ENCODE peak calls at places on chromosomes 7 and 10, in four cellular contexts. O is SK-N-SH, J is H1, T is K562. F is an unnamed sample.

GRCh38 chr7:113331155-113331898 is 213.0 kb upstream of the SMIM30 start:
- DNase-seq in O (no peak), J (peak), T (peak), F (no peak)

GRCh38 chr7:43698461-43699255 is 30.7 kb downstream of the COA1 start:
- DNase-seq in O (no peak), J (no peak), T (no peak), F (no peak)

GRCh38 chr7:64625114-64626082 is 40.5 kb upstream of the ZNF107 start:
- DNase-seq in O (peak), J (no peak), T (peak), F (no peak)

GRCh38 chr7:99392659-99393362 is 15.6 kb downstream of the PDAP1 start:
- DNase-seq in O (peak), J (peak), T (peak), F (no peak)

GRCh38 chr10:34290412-34291082 is 524.5 kb downstream of the PARD3 start:
- DNase-seq in O (no peak), J (no peak), T (no peak), F (no peak)

GRCh38 chr7:32476816-32477648 is 13.1 kb downstream of the LSM5 start:
- DNase-seq in O (no peak), J (no peak), T (no peak), F (no peak)

GRCh38 chr7:117225536-117225935 is 97.3 kb downstream of the WNT2 start:
- DNase-seq in O (no peak), J (no peak), T (no peak), F (no peak)

GRCh38 chr10:87546971-87547413 is 42.3 kb downstream of the MINPP1 start:
- DNase-seq in O (no peak), J (no peak), T (no peak), F (no peak)

GRCh38 chr7:159115601-159116501 is 28.8 kb downstream of the VIPR2 start:
- DNase-seq in O (no peak), J (no peak), T (no peak), F (no peak)

GRCh38 chr7:92790987-92791386 is 45.4 kb downstream of the CDK6 start:
- DNase-seq in O (no peak), J (no peak), T (no peak), F (no peak)

GRCh38 chr10:61642073-61642637 is 20.6 kb upstream of the CABCOCO1 start:
- DNase-seq in O (no peak), J (no peak), T (no peak), F (no peak)

GRCh38 chr7:128879939-128880746 is 17.5 kb downstream of the ATP6V1F start:
- DNase-seq in O (peak), J (no peak), T (peak), F (no peak)

GRCh38 chr10:74988055-74988773 is 123.2 kb upstream of the SAMD8 start:
- DNase-seq in O (no peak), J (no peak), T (no peak), F (no peak)

GRCh38 chr10:86851329-86852207 is 95.1 kb downstream of the BMPR1A start:
- DNase-seq in O (no peak), J (no peak), T (no peak), F (no peak)

GRCh38 chr7:83835424-83835823 is 186.5 kb upstream of the SEMA3E start:
- DNase-seq in O (no peak), J (no peak), T (no peak), F (no peak)

GRCh38 chr7:12220321-12221046 is 9.4 kb downstream of the TMEM106B start:
- DNase-seq in O (no peak), J (no peak), T (no peak), F (no peak)

GRCh38 chr7:71574153-71574894 is 442.4 kb downstream of the GALNT17 start:
- DNase-seq in O (no peak), J (peak), T (no peak), F (no peak)

GRCh38 chr10:49646256-49646870 is 32.5 kb downstream of the CHAT start:
- DNase-seq in O (no peak), J (no peak), T (no peak), F (no peak)

GRCh38 chr7:74656421-74656910 is 1.1 kb upstream of the GTF2I start:
- DNase-seq in O (peak), J (no peak), T (peak), F (no peak)

GRCh38 chr10:123158682-123159081 is 4.5 kb downstream of the BUB3 start:
- DNase-seq in O (no peak), J (no peak), T (no peak), F (no peak)

GRCh38 chr7:44695756-44696155 is 52.9 kb upstream of the ZMIZ2 start:
- DNase-seq in O (no peak), J (no peak), T (no peak), F (no peak)

DNA sequence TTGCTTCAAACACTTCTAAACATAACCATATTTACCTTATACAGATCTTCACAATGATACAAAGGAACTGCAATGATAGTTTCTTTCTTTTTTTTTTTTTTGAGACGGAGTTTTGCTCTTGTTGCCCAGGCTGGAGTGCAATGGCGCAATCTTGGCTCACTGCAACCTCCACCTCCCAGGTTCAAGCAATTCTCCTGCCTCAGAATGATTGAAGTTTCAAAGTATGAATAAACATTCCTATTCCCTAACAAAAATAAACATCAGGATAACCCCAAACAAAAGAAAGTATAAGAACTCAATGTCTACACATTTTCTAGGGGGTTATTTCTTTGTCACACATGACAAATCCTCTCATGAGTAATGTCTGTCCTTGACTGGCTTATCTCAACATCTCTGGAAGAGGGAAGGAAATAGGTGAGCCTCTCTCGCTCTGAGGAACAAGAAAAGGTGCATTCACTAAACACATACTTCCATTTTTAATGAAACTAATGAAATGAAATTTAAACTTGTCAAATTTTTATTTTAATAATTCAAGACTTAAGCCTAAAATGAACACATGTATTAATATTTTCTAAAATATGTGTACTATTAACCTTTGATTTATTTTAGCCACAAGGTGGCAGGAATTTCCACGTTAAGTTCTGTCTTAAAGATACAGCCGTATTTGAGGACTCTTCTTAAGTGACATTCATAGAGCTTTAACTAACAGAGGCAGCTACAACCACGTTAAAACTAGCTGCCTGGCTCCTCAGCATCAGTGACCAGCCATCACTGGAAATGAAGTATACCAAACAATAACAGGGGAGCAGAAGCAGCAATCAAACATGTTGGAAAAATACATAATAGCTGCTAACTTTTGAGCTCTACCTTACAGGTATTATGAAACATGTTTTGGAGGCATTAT is 58.3 kb downstream of the MALSU1 start:
- DNase-seq in O (no peak), J (no peak), T (peak), F (no peak)
- TF ChIP-seq NRF1 in O (no peak), J (no peak), T (no peak), F (no peak)

GRCh38 chr7:7766671-7767070 is 48.3 kb upstream of the RPA3 start:
- DNase-seq in O (no peak), J (no peak), T (no peak), F (no peak)

GRCh38 chr7:7765422-7765821 is 47.0 kb upstream of the RPA3 start:
- DNase-seq in O (no peak), J (no peak), T (no peak), F (no peak)

GRCh38 chr7:7761340-7761973 is 43.0 kb upstream of the RPA3 start:
- DNase-seq in O (no peak), J (no peak), T (no peak), F (no peak)

GRCh38 chr7:7764515-7765138 is 46.2 kb upstream of the RPA3 start:
- DNase-seq in O (no peak), J (no peak), T (no peak), F (no peak)

DNA sequence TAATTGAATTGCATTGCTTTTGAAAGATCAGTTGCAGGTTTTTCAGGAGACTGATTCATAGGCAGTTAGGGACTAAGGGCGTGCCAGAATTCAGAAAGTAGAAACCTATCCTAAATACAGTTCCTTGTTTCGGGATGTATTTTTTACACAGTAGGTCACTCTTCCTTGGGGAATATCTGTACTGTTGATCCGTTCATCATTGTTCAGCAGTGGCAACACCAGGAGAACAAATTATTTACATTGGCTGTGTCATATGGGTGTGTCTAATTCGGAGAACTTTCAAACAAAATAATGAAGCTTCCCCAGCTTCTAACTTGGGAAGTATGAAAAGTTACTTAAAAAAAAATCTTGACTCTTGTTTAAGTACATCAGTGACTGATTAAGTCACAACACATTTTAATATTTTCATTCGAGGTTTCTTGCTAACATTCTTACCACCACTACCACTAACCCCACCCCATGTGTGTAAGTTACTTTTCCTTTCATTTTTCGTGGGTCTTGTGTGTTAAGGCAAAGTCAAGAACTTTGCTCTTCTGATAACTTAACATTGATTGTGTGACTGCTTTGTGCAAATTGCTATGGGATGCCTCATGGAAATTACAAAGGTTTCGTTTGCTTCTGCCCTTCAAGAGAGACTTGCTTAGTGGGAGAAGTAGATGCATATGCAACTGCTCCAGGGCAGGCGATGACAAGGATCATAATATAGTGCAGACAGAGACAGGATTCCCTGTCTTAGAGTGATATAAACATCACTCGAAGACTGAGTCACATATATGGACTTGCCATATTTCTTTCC is 43.8 kb upstream of the RPA3 start:
- DNase-seq in O (no peak), J (no peak), T (no peak), F (no peak)
- TF ChIP-seq NRF1 in O (no peak), J (no peak), T (no peak), F (no peak)

DNA sequence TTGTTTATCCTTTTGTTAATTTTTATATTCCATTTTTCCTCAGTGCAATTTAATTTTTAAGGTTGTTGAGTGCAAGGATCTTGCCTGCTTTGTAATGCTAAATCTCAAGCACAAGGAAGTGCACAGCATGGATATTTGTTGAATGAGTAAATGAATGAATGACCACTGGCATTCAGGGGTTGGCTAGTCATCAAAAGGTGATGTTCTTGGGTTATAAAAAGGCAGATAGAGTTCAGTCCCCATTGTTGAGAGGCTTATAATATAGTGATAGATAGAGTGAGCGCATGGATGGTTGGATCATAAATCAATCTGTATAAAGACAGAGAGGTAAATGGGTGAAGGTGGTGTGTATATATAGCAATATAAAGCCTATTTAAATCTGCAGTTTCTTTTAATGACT is 193.2 kb upstream of the KLF6 start:
- DNase-seq in O (no peak), J (no peak), T (no peak), F (no peak)
- TF ChIP-seq NRF1 in O (no peak), J (no peak), T (no peak), F (no peak)

GRCh38 chr10:43229208-43230061 is 37.4 kb downstream of the RASGEF1A start:
- DNase-seq in O (peak), J (no peak), T (no peak), F (no peak)
- TF ChIP-seq NRF1 in O (no peak), J (no peak), T (no peak), F (no peak)

GRCh38 chr10:28343987-28344895 is 41.4 kb upstream of the MPP7 start:
- DNase-seq in O (no peak), J (no peak), T (no peak), F (no peak)
- TF ChIP-seq NRF1 in O (no peak), J (no peak), T (no peak), F (no peak)

DNA sequence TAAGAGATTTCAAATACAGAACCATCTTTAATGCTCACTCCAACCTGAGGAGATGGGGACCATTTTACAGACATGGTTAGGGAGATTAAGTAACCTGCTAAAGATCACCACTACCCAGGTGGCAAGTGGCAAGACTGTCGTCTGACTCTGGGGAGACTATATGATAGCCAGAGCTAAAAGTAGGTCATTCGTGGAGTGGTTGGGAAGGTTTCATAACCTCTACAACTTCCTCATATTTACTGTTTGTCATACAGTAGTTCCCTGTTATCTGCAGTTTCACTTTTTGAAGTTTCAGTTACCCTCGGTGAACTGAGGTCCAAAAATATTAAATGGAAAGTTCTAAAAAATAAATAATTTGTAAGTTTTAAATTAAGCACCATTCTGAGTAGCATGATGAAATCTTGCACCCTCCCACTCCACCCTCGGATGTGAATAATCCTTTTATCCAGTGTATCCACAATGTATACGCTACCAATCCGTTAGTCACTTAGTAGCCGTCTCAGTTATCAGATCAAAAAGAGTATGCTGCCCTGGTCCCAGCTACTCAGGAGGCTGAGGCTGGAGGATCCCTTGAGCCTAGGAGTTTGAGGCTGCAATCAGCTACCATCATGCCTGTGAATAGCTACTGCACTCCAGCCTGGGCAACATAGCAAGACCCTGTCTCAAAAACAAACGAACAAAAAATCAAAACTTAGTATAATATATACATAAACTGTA is 14.9 kb upstream of the LGI1 start:
- DNase-seq in O (no peak), J (no peak), T (no peak), F (peak)
- TF ChIP-seq NRF1 in O (no peak), J (no peak), T (no peak), F (no peak)

F was measured in GM12878.